ENCODE peak calls at places on chromosome 7, in eight cellular contexts. One of them, this sample, is unnamed.

GRCh38 chr7:149414745-149415390 is 46.0 kb downstream of the ZNF777 start:
- DNase-seq in AG04450: peak; percentile 20
- DNase-seq in endodermal cell: peak; percentile 96
- DNase-seq in A549: no peak
- DNase-seq in IMR-90: peak; percentile 82
- DNase-seq in left lung: peak; percentile 55
- DNase-seq in fibroblast of pulmonary artery: peak; percentile 72
- DNase-seq in spleen: peak; percentile 93
- DNase-seq in this sample: no peak

GRCh38 chr7:28137471-28137870 is 43.1 kb downstream of the JAZF1 start:
- DNase-seq in AG04450: no peak
- DNase-seq in endodermal cell: no peak
- DNase-seq in A549: no peak
- DNase-seq in IMR-90: no peak
- DNase-seq in left lung: no peak
- DNase-seq in fibroblast of pulmonary artery: no peak
- DNase-seq in spleen: no peak
- DNase-seq in this sample: no peak

GRCh38 chr7:55594870-55595269 is 22.6 kb upstream of the VOPP1 start:
- DNase-seq in AG04450: no peak
- DNase-seq in endodermal cell: no peak
- DNase-seq in A549: no peak
- DNase-seq in IMR-90: no peak
- DNase-seq in left lung: no peak
- DNase-seq in fibroblast of pulmonary artery: no peak
- DNase-seq in spleen: no peak
- DNase-seq in this sample: no peak

GRCh38 chr7:48083114-48083830 is 5.8 kb upstream of the UPP1 start:
- DNase-seq in AG04450: peak; percentile 47
- DNase-seq in endodermal cell: peak; percentile 33
- DNase-seq in A549: no peak
- DNase-seq in IMR-90: peak; percentile 92
- DNase-seq in left lung: no peak
- DNase-seq in fibroblast of pulmonary artery: peak; percentile 85
- DNase-seq in spleen: no peak
- DNase-seq in this sample: peak; percentile 70

GRCh38 chr7:158646766-158647474 is 57.7 kb downstream of the NCAPG2 start:
- DNase-seq in AG04450: no peak
- DNase-seq in endodermal cell: peak; percentile 80
- DNase-seq in A549: no peak
- DNase-seq in IMR-90: no peak
- DNase-seq in left lung: no peak
- DNase-seq in fibroblast of pulmonary artery: peak; percentile 10
- DNase-seq in spleen: no peak
- DNase-seq in this sample: no peak

GRCh38 chr7:46369933-46370654 is 449.0 kb upstream of the IGFBP3 start:
- DNase-seq in AG04450: peak; percentile 71
- DNase-seq in endodermal cell: no peak
- DNase-seq in A549: no peak
- DNase-seq in IMR-90: peak; percentile 91
- DNase-seq in left lung: no peak
- DNase-seq in fibroblast of pulmonary artery: peak; percentile 93
- DNase-seq in spleen: no peak
- DNase-seq in this sample: peak; percentile 75

GRCh38 chr7:38507379-38507778 is 123.8 kb downstream of the AMPH start:
- DNase-seq in AG04450: no peak
- DNase-seq in endodermal cell: no peak
- DNase-seq in A549: no peak
- DNase-seq in IMR-90: peak; percentile 34
- DNase-seq in left lung: no peak
- DNase-seq in fibroblast of pulmonary artery: no peak
- DNase-seq in spleen: no peak
- DNase-seq in this sample: no peak

GRCh38 chr7:139332960-139333359 is 8.2 kb upstream of the FMC1 start:
- DNase-seq in AG04450: no peak
- DNase-seq in endodermal cell: no peak
- DNase-seq in A549: no peak
- DNase-seq in IMR-90: no peak
- DNase-seq in left lung: no peak
- DNase-seq in fibroblast of pulmonary artery: no peak
- DNase-seq in spleen: no peak
- DNase-seq in this sample: no peak

GRCh38 chr7:151420144-151420543 is 10.3 kb upstream of the WDR86 start:
- DNase-seq in AG04450: no peak
- DNase-seq in endodermal cell: no peak
- DNase-seq in A549: no peak
- DNase-seq in IMR-90: peak; percentile 12
- DNase-seq in left lung: peak; percentile 7
- DNase-seq in fibroblast of pulmonary artery: no peak
- DNase-seq in spleen: no peak
- DNase-seq in this sample: no peak

GRCh38 chr7:95690367-95690947 is 81.9 kb upstream of the DYNC1I1 start:
- DNase-seq in AG04450: peak; percentile 10
- DNase-seq in endodermal cell: peak; percentile 57
- DNase-seq in A549: peak; percentile 6
- DNase-seq in IMR-90: peak; percentile 41
- DNase-seq in left lung: no peak
- DNase-seq in fibroblast of pulmonary artery: peak; percentile 66
- DNase-seq in spleen: no peak
- DNase-seq in this sample: peak; percentile 61

GRCh38 chr7:31794851-31795250 is 107.8 kb downstream of the PPP1R17 start:
- DNase-seq in AG04450: no peak
- DNase-seq in endodermal cell: no peak
- DNase-seq in A549: no peak
- DNase-seq in IMR-90: no peak
- DNase-seq in left lung: no peak
- DNase-seq in fibroblast of pulmonary artery: no peak
- DNase-seq in spleen: no peak
- DNase-seq in this sample: no peak

GRCh38 chr7:106101726-106102125 is 10.4 kb downstream of the SYPL1 start:
- DNase-seq in AG04450: no peak
- DNase-seq in endodermal cell: no peak
- DNase-seq in A549: no peak
- DNase-seq in IMR-90: peak; percentile 3
- DNase-seq in left lung: no peak
- DNase-seq in fibroblast of pulmonary artery: no peak
- DNase-seq in spleen: no peak
- DNase-seq in this sample: no peak

GRCh38 chr7:50400114-50400513 is 50.0 kb downstream of the FIGNL1 start:
- DNase-seq in AG04450: no peak
- DNase-seq in endodermal cell: no peak
- DNase-seq in A549: no peak
- DNase-seq in IMR-90: no peak
- DNase-seq in left lung: no peak
- DNase-seq in fibroblast of pulmonary artery: no peak
- DNase-seq in spleen: no peak
- DNase-seq in this sample: no peak

GRCh38 chr7:137539111-137539715 is 195.7 kb upstream of the PTN start:
- DNase-seq in AG04450: peak; percentile 73
- DNase-seq in endodermal cell: no peak
- DNase-seq in A549: no peak
- DNase-seq in IMR-90: peak; percentile 94
- DNase-seq in left lung: no peak
- DNase-seq in fibroblast of pulmonary artery: peak; percentile 75
- DNase-seq in spleen: no peak
- DNase-seq in this sample: peak; percentile 87

GRCh38 chr7:151400626-151401315 is 9.1 kb downstream of the WDR86 start:
- DNase-seq in AG04450: no peak
- DNase-seq in endodermal cell: peak; percentile 33
- DNase-seq in A549: no peak
- DNase-seq in IMR-90: no peak
- DNase-seq in left lung: no peak
- DNase-seq in fibroblast of pulmonary artery: no peak
- DNase-seq in spleen: peak; percentile 84
- DNase-seq in this sample: no peak

GRCh38 chr7:6614941-6615737 is at the start of gene ZNF853:
- DNase-seq in AG04450: no peak
- DNase-seq in endodermal cell: peak; percentile 85
- DNase-seq in A549: no peak
- DNase-seq in IMR-90: no peak
- DNase-seq in left lung: no peak
- DNase-seq in fibroblast of pulmonary artery: no peak
- DNase-seq in spleen: peak; percentile 81
- DNase-seq in this sample: no peak

DNA sequence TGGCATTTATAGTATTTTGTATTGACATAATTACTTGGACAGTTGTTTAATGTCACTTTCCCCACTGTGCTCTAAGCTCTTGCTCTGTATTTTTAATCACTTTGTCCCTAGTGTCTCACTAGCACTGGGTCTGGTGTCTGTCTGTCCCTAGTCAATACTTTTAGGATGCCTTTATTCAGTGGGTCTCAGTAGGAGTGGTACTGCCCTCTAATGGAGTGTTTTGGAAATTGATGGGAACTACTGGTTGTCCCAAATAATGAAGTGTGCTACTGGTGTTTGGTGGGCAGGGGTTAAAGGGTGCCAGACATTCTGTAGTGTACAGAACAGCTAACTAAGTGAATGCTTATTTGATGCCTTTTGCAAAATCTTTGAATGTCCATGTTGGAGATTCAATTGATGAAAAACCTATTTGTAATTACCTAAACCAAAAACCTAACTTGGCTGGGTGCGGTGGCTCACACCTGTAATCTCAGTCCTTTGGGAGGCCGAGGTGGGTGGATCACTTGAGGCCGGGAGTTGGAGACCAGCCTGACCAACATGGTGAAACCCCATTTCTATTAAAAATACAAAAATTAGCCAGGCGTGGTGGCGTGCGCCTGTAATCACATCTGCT is 33.3 kb downstream of the CDK14 start:
- DNase-seq in AG04450: peak; percentile 26
- DNase-seq in endodermal cell: no peak
- DNase-seq in A549: peak; percentile 28
- DNase-seq in IMR-90: peak; percentile 63
- DNase-seq in left lung: no peak
- DNase-seq in fibroblast of pulmonary artery: peak; percentile 80
- DNase-seq in spleen: no peak
- DNase-seq in this sample: no peak
- H3K4me3 ChIP-seq in AG04450: no peak overlapping the region
- H3K4me3 ChIP-seq in endodermal cell: no peak overlapping the region
- H3K4me3 ChIP-seq in A549: no peak overlapping the region
- H3K4me3 ChIP-seq in IMR-90: no peak overlapping the region
- H3K4me3 ChIP-seq in left lung: no peak overlapping the region
- H3K4me3 ChIP-seq in fibroblast of pulmonary artery: no peak overlapping the region
- H3K4me3 ChIP-seq in spleen: no peak overlapping the region
- H3K4me3 ChIP-seq in this sample: no peak overlapping the region

DNA sequence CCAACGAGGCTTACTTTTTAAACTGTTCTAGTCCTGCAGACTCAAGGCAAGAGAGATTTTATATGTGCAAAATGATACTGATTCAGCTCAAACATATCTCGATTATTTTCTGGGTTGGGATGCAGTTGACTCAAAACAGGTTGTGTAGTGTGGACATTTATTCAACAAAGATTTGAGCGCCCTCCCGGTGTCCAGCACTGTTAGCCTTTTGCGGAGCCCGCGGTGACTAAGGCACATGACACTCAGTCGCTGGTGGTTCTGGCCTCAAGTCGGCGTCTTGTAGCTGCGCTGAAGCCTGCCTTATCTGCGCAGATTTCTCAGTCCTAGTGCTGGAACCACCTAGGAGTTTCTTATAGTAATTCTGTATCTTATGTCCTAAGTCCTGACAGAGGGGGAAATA is 938 bp upstream of the CADPS2 start:
- DNase-seq in AG04450: no peak
- DNase-seq in endodermal cell: peak; percentile 83
- DNase-seq in A549: peak; percentile 10
- DNase-seq in IMR-90: peak; percentile 16
- DNase-seq in left lung: peak; percentile 75
- DNase-seq in fibroblast of pulmonary artery: peak; percentile 73
- DNase-seq in spleen: peak; percentile 76
- DNase-seq in this sample: peak; percentile 73
- H3K4me3 ChIP-seq in AG04450: no peak overlapping the region
- H3K4me3 ChIP-seq in endodermal cell: peak overlapping the region; percentile 82
- H3K4me3 ChIP-seq in A549: peak overlapping the region; percentile 64
- H3K4me3 ChIP-seq in IMR-90: no peak overlapping the region
- H3K4me3 ChIP-seq in left lung: peak overlapping the region; percentile 71
- H3K4me3 ChIP-seq in fibroblast of pulmonary artery: peak overlapping the region; percentile 74
- H3K4me3 ChIP-seq in spleen: peak overlapping the region; percentile 71
- H3K4me3 ChIP-seq in this sample: peak overlapping the region; percentile 94

DNA sequence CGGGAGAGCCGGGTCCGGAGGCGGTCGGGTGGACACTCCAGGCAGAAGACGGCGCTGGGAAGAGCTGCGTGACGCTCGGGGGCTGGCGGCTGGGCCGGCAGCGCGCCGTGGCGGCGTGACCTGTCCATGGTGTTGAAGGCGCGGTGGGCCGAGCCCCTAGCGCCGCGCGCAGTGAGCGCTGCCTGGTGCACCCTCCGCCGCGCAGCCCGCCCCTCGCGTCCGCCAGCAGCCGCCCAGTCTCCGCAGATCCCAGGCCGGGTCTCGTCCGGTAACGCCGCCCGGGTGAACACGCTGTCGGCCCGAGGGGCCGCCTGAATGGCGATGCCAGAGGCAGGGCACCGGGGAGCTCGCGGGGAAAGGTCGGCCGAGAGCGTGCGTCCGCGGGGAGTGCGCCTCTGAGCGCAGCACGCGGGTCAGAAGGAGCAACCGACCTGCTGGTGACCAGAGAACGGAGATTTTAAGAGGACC is 657 bp upstream of the TMEM178B start:
- DNase-seq in AG04450: no peak
- DNase-seq in endodermal cell: peak; percentile 89
- DNase-seq in A549: peak; percentile 20
- DNase-seq in IMR-90: peak; percentile 44
- DNase-seq in left lung: no peak
- DNase-seq in fibroblast of pulmonary artery: peak; percentile 41
- DNase-seq in spleen: no peak
- DNase-seq in this sample: peak; percentile 40
- H3K4me3 ChIP-seq in AG04450: peak overlapping the region; percentile 48
- H3K4me3 ChIP-seq in endodermal cell: peak overlapping the region; percentile 85
- H3K4me3 ChIP-seq in A549: peak overlapping the region; percentile 65
- H3K4me3 ChIP-seq in IMR-90: peak overlapping the region; percentile 47
- H3K4me3 ChIP-seq in left lung: peak overlapping the region; percentile 32
- H3K4me3 ChIP-seq in fibroblast of pulmonary artery: peak overlapping the region; percentile 34
- H3K4me3 ChIP-seq in spleen: peak overlapping the region; percentile 70
- H3K4me3 ChIP-seq in this sample: no peak overlapping the region

GRCh38 chr7:23244335-23244635 is 2.3 kb upstream of the GPNMB start:
- DNase-seq in AG04450: no peak
- DNase-seq in endodermal cell: no peak
- DNase-seq in A549: no peak
- DNase-seq in IMR-90: no peak
- DNase-seq in left lung: no peak
- DNase-seq in fibroblast of pulmonary artery: no peak
- DNase-seq in spleen: no peak
- DNase-seq in this sample: no peak

GRCh38 chr7:23247101-23247601 is 576 bp downstream of the GPNMB start:
- DNase-seq in AG04450: no peak
- DNase-seq in endodermal cell: no peak
- DNase-seq in A549: no peak
- DNase-seq in IMR-90: no peak
- DNase-seq in left lung: no peak
- DNase-seq in fibroblast of pulmonary artery: no peak
- DNase-seq in spleen: no peak
- DNase-seq in this sample: no peak

GRCh38 chr7:23249486-23249885 is 2.9 kb downstream of the GPNMB start:
- DNase-seq in AG04450: no peak
- DNase-seq in endodermal cell: no peak
- DNase-seq in A549: no peak
- DNase-seq in IMR-90: no peak
- DNase-seq in left lung: no peak
- DNase-seq in fibroblast of pulmonary artery: no peak
- DNase-seq in spleen: no peak
- DNase-seq in this sample: no peak

GRCh38 chr7:23246540-23246939 is at the start of gene GPNMB:
- DNase-seq in AG04450: peak; percentile 15
- DNase-seq in endodermal cell: no peak
- DNase-seq in A549: no peak
- DNase-seq in IMR-90: peak; percentile 58
- DNase-seq in left lung: peak; percentile 70
- DNase-seq in fibroblast of pulmonary artery: peak; percentile 81
- DNase-seq in spleen: no peak
- DNase-seq in this sample: peak; percentile 25

GRCh38 chr7:23247602-23248335 is 1.2 kb downstream of the GPNMB start:
- DNase-seq in AG04450: no peak
- DNase-seq in endodermal cell: peak; percentile 76
- DNase-seq in A549: no peak
- DNase-seq in IMR-90: no peak
- DNase-seq in left lung: peak; percentile 68
- DNase-seq in fibroblast of pulmonary artery: peak; percentile 14
- DNase-seq in spleen: peak; percentile 83
- DNase-seq in this sample: no peak
- H3K4me3 ChIP-seq in AG04450: peak overlapping the region; percentile 38
- H3K4me3 ChIP-seq in endodermal cell: no peak overlapping the region
- H3K4me3 ChIP-seq in A549: no peak overlapping the region
- H3K4me3 ChIP-seq in IMR-90: no peak overlapping the region
- H3K4me3 ChIP-seq in left lung: peak overlapping the region; percentile 35
- H3K4me3 ChIP-seq in fibroblast of pulmonary artery: peak overlapping the region; percentile 56
- H3K4me3 ChIP-seq in spleen: peak overlapping the region; percentile 67
- H3K4me3 ChIP-seq in this sample: no peak overlapping the region